ENCODE peak calls at places on chromosomes 3 and 15, in five cellular contexts. Q is lower leg skin, B is H7, S is Caco-2, Y is right atrium auricular region. M is an unnamed sample.

GRCh38 chr15:25059698-25060471 is 105.1 kb downstream of the SNRPN start:
- DNase-seq in S (peak), B (no peak), Q (no peak), Y (no peak), M (no peak)

GRCh38 chr15:33565099-33565498 is 254.3 kb downstream of the RYR3 start:
- DNase-seq in Y (no peak), Q (no peak), S (no peak), B (no peak), M (no peak)

GRCh38 chr3:170259853-170260386 is 37.7 kb downstream of the PRKCI start:
- DNase-seq in B (no peak), Y (no peak), Q (no peak), S (no peak), M (no peak)

GRCh38 chr3:56856686-56857577 is 55.2 kb upstream of the ARHGEF3 start:
- DNase-seq in Y (no peak), S (no peak), Q (no peak), B (no peak), M (no peak)

GRCh38 chr15:75673426-75674247 is 25.9 kb downstream of the SNX33 start:
- DNase-seq in S (no peak), Q (no peak), Y (peak), B (no peak), M (peak)

GRCh38 chr3:64120876-64121275 is 97.6 kb upstream of the PSMD6 start:
- DNase-seq in Y (no peak), B (no peak), Q (no peak), S (no peak), M (no peak)

GRCh38 chr3:195100903-195101591 is 169.9 kb downstream of the XXYLT1 start:
- DNase-seq in Q (no peak), S (no peak), B (no peak), Y (peak), M (no peak)

GRCh38 chr15:70627734-70628541 is 135.4 kb downstream of the UACA start:
- DNase-seq in S (no peak), B (no peak), Q (no peak), Y (no peak), M (no peak)

GRCh38 chr15:66240240-66240842 is 13.2 kb downstream of the MEGF11 start:
- DNase-seq in B (no peak), S (no peak), Y (no peak), Q (no peak), M (no peak)

GRCh38 chr3:15108082-15108545 is 9.2 kb upstream of the RBSN start:
- DNase-seq in B (peak), S (peak), Q (peak), Y (no peak), M (peak)

GRCh38 chr3:101588626-101589025 is 14.6 kb downstream of the PCNP start:
- DNase-seq in B (no peak), S (no peak), Y (no peak), Q (no peak), M (no peak)

GRCh38 chr3:95705786-95706418 is 1108.5 kb upstream of the EPHA6 start:
- DNase-seq in S (no peak), Y (no peak), Q (no peak), B (no peak), M (no peak)

GRCh38 chr3:68878322-68878721 is 54.0 kb downstream of the TAFA4 start:
- DNase-seq in S (no peak), B (no peak), Y (no peak), Q (no peak), M (no peak)

GRCh38 chr3:146184616-146185015 is 23.6 kb upstream of the PLOD2 start:
- DNase-seq in S (no peak), B (no peak), Y (no peak), Q (no peak), M (no peak)

DNA sequence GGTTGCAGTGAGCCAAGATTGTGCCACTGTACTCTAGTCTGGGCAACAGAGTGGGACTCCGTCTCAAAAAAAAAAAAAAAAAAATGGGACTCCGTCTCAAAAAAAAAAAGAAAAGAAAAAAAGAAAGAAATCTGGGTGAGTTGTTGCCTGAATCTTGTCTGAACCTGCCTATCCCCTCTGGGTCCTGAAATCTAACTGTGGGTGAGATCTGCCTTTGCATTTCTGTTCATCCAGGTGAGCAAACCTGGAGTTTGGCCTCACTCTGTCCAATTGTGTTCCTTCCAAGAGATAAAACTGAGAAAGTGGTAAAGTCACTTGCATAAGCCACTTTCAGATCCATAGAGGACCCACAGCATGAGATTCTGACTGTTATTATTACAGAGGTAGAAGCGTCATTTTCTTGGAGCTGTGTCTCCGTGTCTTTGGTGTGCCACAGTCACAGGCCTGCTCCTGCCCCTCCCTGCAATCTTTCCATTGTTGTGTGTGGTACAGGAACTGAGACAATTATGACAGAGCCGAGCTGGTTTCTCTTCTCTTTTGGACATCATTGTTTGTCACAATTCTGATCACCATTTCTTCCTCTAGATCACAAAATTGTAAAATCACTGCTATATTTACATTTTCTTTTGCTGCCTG is 235.9 kb downstream of the LPP start:
- DNase-seq in Q (peak), B (no peak), Y (peak), S (no peak), M (peak)
- H3K4me3 ChIP-seq in Q (no peak), B (no peak), Y (no peak), S (no peak), M (no peak)

GRCh38 chr15:56533741-56534416 is 68.9 kb upstream of the MNS1 start:
- DNase-seq in Y (no peak), Q (no peak), S (no peak), B (no peak), M (no peak)
- H3K4me3 ChIP-seq in Y (no peak), Q (no peak), S (no peak), B (no peak), M (no peak)

DNA sequence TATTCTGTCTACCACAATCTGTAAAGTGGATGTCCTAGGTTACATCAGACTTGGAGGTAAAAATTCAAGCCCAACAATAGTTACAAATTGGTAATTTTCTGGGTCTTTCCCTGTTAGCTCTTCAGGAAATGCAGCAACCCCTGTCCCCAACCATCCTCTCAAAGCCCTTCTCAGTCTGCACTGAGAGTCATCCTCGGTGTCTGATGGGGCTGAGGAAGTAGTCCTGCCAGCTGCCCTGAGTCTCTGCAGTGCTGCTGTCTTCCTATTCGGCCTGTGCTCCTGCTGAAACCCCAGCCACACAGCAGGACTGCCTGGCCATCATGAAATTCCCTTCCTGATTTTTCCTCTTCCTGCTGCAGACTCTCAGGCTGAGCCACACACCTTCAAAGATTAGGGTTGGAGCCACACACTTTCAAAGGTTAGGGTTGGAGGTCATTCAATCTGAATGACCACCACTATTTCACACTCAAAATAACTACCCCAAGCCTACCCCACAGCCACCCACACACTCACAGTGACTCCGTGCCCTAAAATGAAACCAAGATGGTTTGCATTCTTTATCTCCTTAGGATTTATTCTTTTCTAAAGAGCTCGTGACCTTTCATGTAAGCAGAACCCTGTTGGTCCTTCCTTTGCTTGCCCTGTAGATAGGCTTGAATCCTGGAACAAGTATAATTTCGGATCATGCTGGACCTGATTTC is 17.6 kb downstream of the TRIM42 start:
- DNase-seq in Q (no peak), B (no peak), Y (no peak), S (no peak), M (no peak)
- H3K4me3 ChIP-seq in Q (no peak), B (no peak), Y (no peak), S (no peak), M (no peak)

GRCh38 chr15:57217716-57218598 is 158.3 kb upstream of the CGNL1 start:
- DNase-seq in S (no peak), B (no peak), Q (no peak), Y (no peak), M (no peak)

GRCh38 chr15:57223345-57223744 is 153.0 kb upstream of the CGNL1 start:
- DNase-seq in Q (no peak), B (no peak), S (no peak), Y (no peak), M (no peak)

GRCh38 chr15:57218826-57219576 is 157.3 kb upstream of the CGNL1 start:
- DNase-seq in S (no peak), Q (no peak), B (peak), Y (no peak), M (no peak)

GRCh38 chr15:57223887-57224286 is 152.4 kb upstream of the CGNL1 start:
- DNase-seq in S (no peak), Q (no peak), Y (no peak), B (no peak), M (no peak)

DNA sequence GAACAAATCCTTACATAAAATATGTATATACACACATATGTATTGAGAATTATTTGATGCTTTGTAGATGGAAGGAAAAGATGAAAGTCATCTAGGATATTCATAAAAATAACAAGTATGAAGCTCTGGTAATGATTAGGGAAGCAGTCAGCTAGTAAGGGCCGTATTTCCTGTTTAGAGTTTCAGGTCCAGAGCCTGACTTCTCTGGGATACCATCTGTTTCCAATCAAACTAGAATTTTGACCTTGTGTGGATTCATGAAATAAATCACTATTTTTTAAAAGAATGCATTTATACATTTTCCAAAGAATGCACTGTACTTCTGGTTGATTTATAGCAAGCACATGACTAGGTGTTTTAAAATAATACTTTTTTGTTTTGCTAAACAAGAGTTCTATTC is 156.1 kb upstream of the CGNL1 start:
- DNase-seq in Y (no peak), B (no peak), Q (no peak), S (no peak), M (no peak)
- H3K4me3 ChIP-seq in Y (peak), B (no peak), Q (no peak), S (no peak), M (no peak)

DNA sequence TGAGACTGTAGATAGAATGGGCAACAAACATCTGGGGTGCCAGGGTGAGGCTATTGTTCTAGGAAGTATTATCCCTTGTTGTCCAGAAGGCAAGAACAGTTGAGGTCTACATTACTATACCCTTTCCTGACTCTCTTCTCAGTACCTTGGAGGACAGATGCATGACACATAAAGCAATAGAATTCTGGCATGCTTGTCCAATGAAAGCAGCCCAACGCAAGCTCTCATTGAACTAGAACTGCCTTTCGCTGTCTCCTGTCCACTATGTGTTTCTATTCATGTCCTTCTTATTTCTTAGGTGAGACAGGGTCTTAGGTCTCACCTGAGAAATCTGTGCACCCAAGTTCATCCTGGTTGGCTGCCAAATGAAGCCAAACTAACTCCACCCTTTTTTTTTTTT is 68.6 kb downstream of the TGFBR2 start:
- DNase-seq in Q (no peak), Y (no peak), S (no peak), B (no peak), M (no peak)
- H3K4me3 ChIP-seq in Q (no peak), Y (no peak), S (no peak), B (no peak), M (no peak)

GRCh38 chr3:38376098-38376816 is 29.7 kb downstream of the XYLB start:
- DNase-seq in Q (no peak), Y (no peak), S (no peak), B (no peak), M (no peak)
- H3K4me3 ChIP-seq in Q (no peak), Y (no peak), S (no peak), B (no peak), M (no peak)

GRCh38 chr3:39150170-39150802 is 3.1 kb downstream of the CSRNP1 start:
- DNase-seq in S (no peak), Q (no peak), B (peak), Y (no peak), M (no peak)
- H3K4me3 ChIP-seq in S (no peak), Q (no peak), B (no peak), Y (peak), M (peak)

DNA sequence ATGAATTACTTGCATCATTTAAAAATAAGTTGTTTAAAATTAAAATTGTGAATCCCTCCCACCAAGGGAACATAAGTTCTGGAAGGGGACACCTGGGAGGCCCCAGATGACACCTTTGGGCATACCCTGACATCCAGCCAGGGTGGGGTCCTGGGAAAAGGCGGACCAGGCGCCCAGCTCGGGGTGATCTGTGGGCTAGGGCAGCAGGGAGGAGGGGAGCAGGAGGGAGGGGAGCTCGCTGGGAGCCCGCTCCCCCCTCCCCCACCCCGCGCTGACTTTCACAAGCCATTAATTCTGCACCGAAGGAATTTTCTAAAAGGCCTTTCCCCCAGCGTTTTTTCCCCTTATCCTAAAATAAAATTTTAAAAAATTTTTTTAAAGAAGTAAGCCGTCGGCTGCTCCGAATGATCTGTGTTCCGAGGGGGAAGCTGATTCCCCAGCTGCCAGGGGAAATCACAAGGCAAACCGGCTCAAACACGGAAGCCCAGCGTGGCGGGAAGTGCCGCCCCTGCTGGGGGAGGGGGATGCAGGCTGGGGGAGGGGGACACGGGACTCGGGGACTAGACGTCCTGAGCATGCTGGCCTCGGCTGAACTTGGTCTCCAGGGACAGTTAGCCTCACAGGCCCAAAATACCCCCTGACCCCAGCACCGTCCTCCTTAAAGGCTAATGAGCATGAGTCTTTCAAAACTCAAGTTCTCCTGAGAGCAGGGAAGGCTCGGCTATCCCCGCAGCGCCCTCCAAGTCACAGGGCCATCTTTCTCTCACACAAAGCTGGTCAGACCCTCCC is 13.9 kb downstream of the PLXND1 start:
- DNase-seq in Y (peak), S (no peak), B (peak), Q (peak), M (peak)
- H3K4me3 ChIP-seq in Y (peak), S (no peak), B (peak), Q (no peak), M (no peak)